ENCODE peak calls at places on chromosomes 11 and 22, in six cellular contexts. One of them, this sample, is unnamed.

GRCh38 chr22:50684501-50684900 is 11.9 kb downstream of the SHANK3 start:
- ATAC-seq in upper lobe of left lung: no peak
- ATAC-seq in HCT116: no peak
- ATAC-seq in HepG2: peak
- ATAC-seq in K562: no peak
- ATAC-seq in GM12878: no peak
- ATAC-seq in this sample: no peak

GRCh38 chr11:75151346-75152047 is 590 bp downstream of the SLCO2B1 start:
- ATAC-seq in upper lobe of left lung: no peak
- ATAC-seq in HCT116: no peak
- ATAC-seq in HepG2: peak
- ATAC-seq in K562: no peak
- ATAC-seq in GM12878: no peak
- ATAC-seq in this sample: no peak

GRCh38 chr11:117986981-117987495 is 844 bp downstream of the IL10RA start:
- ATAC-seq in upper lobe of left lung: no peak
- ATAC-seq in HCT116: no peak
- ATAC-seq in HepG2: no peak
- ATAC-seq in K562: no peak
- ATAC-seq in GM12878: peak
- ATAC-seq in this sample: no peak

GRCh38 chr11:335779-336665 is 15.4 kb upstream of the IFITM3 start:
- ATAC-seq in upper lobe of left lung: no peak
- ATAC-seq in HCT116: no peak
- ATAC-seq in HepG2: peak
- ATAC-seq in K562: peak
- ATAC-seq in GM12878: no peak
- ATAC-seq in this sample: no peak

GRCh38 chr22:23574371-23574811 is 5.7 kb downstream of the IGLL1 start:
- ATAC-seq in upper lobe of left lung: peak
- ATAC-seq in HCT116: no peak
- ATAC-seq in HepG2: peak
- ATAC-seq in K562: peak
- ATAC-seq in GM12878: no peak
- ATAC-seq in this sample: no peak

GRCh38 chr11:35549787-35550186 is 24.4 kb upstream of the PAMR1 start:
- ATAC-seq in upper lobe of left lung: peak
- ATAC-seq in HCT116: peak
- ATAC-seq in HepG2: no peak
- ATAC-seq in K562: no peak
- ATAC-seq in GM12878: no peak
- ATAC-seq in this sample: no peak

GRCh38 chr22:23688571-23688970 is 2.2 kb upstream of the RGL4 start:
- ATAC-seq in upper lobe of left lung: no peak
- ATAC-seq in HCT116: no peak
- ATAC-seq in HepG2: no peak
- ATAC-seq in K562: no peak
- ATAC-seq in GM12878: no peak
- ATAC-seq in this sample: no peak

GRCh38 chr11:75768909-75769771 is 562 bp downstream of the DGAT2 start:
- ATAC-seq in upper lobe of left lung: no peak
- ATAC-seq in HCT116: no peak
- ATAC-seq in HepG2: peak
- ATAC-seq in K562: peak
- ATAC-seq in GM12878: peak
- ATAC-seq in this sample: no peak

GRCh38 chr11:11973361-11973800 is 35.0 kb downstream of the DKK3 start:
- ATAC-seq in upper lobe of left lung: peak
- ATAC-seq in HCT116: no peak
- ATAC-seq in HepG2: no peak
- ATAC-seq in K562: no peak
- ATAC-seq in GM12878: no peak
- ATAC-seq in this sample: peak

GRCh38 chr22:19961201-19961580 is 19.6 kb upstream of the TXNRD2 start:
- ATAC-seq in upper lobe of left lung: no peak
- ATAC-seq in HCT116: no peak
- ATAC-seq in HepG2: no peak
- ATAC-seq in K562: no peak
- ATAC-seq in GM12878: no peak
- ATAC-seq in this sample: no peak

GRCh38 chr11:29452131-29452530 is 564.7 kb downstream of the KCNA4 start:
- ATAC-seq in upper lobe of left lung: no peak
- ATAC-seq in HCT116: no peak
- ATAC-seq in HepG2: no peak
- ATAC-seq in K562: no peak
- ATAC-seq in GM12878: no peak
- ATAC-seq in this sample: no peak

GRCh38 chr11:82996966-82997606 is 74.6 kb downstream of the RAB30 start:
- ATAC-seq in upper lobe of left lung: no peak
- ATAC-seq in HCT116: no peak
- ATAC-seq in HepG2: no peak
- ATAC-seq in K562: no peak
- ATAC-seq in GM12878: peak
- ATAC-seq in this sample: no peak

GRCh38 chr11:74450318-74450717 is 17.0 kb downstream of the KCNE3 start:
- ATAC-seq in upper lobe of left lung: no peak
- ATAC-seq in HCT116: no peak
- ATAC-seq in HepG2: no peak
- ATAC-seq in K562: no peak
- ATAC-seq in GM12878: no peak
- ATAC-seq in this sample: no peak

GRCh38 chr11:116312560-116313340 is 460.0 kb downstream of the BUD13 start:
- ATAC-seq in upper lobe of left lung: peak
- ATAC-seq in HCT116: peak
- ATAC-seq in HepG2: no peak
- ATAC-seq in K562: no peak
- ATAC-seq in GM12878: no peak
- ATAC-seq in this sample: peak

GRCh38 chr11:41116970-41117369 is 342.5 kb downstream of the LRRC4C start:
- ATAC-seq in upper lobe of left lung: no peak
- ATAC-seq in HCT116: no peak
- ATAC-seq in HepG2: no peak
- ATAC-seq in K562: no peak
- ATAC-seq in GM12878: no peak
- ATAC-seq in this sample: no peak

GRCh38 chr11:75582461-75582934 is 20.4 kb downstream of the SERPINH1 start:
- ATAC-seq in upper lobe of left lung: no peak
- ATAC-seq in HCT116: no peak
- ATAC-seq in HepG2: no peak
- ATAC-seq in K562: no peak
- ATAC-seq in GM12878: peak
- ATAC-seq in this sample: no peak

GRCh38 chr11:63745304-63746170 is 23.0 kb downstream of the ZFTA start:
- ATAC-seq in upper lobe of left lung: no peak
- ATAC-seq in HCT116: peak
- ATAC-seq in HepG2: peak
- ATAC-seq in K562: peak
- ATAC-seq in GM12878: peak
- ATAC-seq in this sample: no peak

GRCh38 chr11:72856065-72856464 is 41.9 kb downstream of the ATG16L2 start:
- ATAC-seq in upper lobe of left lung: no peak
- ATAC-seq in HCT116: no peak
- ATAC-seq in HepG2: no peak
- ATAC-seq in K562: no peak
- ATAC-seq in GM12878: no peak
- ATAC-seq in this sample: no peak

GRCh38 chr11:65699306-65699705 is 12.7 kb upstream of the KAT5 start:
- ATAC-seq in upper lobe of left lung: no peak
- ATAC-seq in HCT116: no peak
- ATAC-seq in HepG2: no peak
- ATAC-seq in K562: no peak
- ATAC-seq in GM12878: no peak
- ATAC-seq in this sample: no peak

GRCh38 chr11:75615709-75616108 is 53.1 kb downstream of the MAP6 start:
- ATAC-seq in upper lobe of left lung: no peak
- ATAC-seq in HCT116: no peak
- ATAC-seq in HepG2: no peak
- ATAC-seq in K562: peak
- ATAC-seq in GM12878: no peak
- ATAC-seq in this sample: no peak

GRCh38 chr11:1889527-1889930 is 2.2 kb downstream of the PRR33 start:
- ATAC-seq in upper lobe of left lung: no peak
- ATAC-seq in HCT116: no peak
- ATAC-seq in HepG2: no peak
- ATAC-seq in K562: no peak
- ATAC-seq in GM12878: no peak
- ATAC-seq in this sample: no peak

GRCh38 chr11:95296165-95296564 is 65.2 kb upstream of the SESN3 start:
- ATAC-seq in upper lobe of left lung: peak
- ATAC-seq in HCT116: no peak
- ATAC-seq in HepG2: no peak
- ATAC-seq in K562: no peak
- ATAC-seq in GM12878: peak
- ATAC-seq in this sample: no peak

DNA sequence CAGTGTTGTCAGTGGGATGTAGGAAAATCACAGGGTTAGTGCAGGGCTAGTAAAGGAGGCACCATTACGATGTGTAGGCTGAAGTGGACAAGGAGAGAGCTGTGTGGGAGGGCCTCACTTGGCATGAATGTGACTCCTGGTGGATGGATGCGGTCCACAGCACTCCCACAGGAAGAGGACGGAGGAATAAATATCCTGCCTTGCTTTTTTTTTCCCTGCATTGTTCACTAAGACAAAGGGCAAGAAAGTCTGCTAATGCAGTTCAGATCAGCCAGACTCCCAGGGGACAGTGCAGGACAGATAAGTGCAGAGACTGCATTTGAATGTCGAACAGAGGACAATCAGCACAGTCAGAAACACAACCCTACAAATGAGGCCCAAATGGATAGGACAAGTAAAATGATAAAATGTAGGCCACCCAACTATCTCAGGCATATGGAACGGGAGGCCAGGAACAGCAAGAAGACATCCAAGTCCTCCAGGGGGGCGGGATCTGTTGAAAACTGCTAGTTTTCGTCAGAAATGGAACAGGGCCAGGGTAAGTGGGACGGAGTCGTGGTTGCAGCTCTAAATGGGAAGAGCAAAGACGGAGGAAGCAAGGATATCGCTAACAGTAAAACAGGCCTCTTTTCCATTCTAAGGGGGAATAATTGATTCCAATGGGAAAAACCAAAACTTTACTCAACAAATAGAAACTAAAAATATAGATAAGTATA is 25.2 kb upstream of the OR8B8 start:
- ATAC-seq in upper lobe of left lung: no peak
- ATAC-seq in HCT116: no peak
- ATAC-seq in HepG2: no peak
- ATAC-seq in K562: peak
- ATAC-seq in GM12878: no peak
- ATAC-seq in this sample: no peak
- TF ChIP-seq CTCF in upper lobe of left lung: no peak
- TF ChIP-seq CTCF in HCT116: no peak
- TF ChIP-seq CTCF in HepG2: no peak
- TF ChIP-seq CTCF in K562: no peak
- TF ChIP-seq CTCF in GM12878: no peak
- TF ChIP-seq CTCF in this sample: no peak

DNA sequence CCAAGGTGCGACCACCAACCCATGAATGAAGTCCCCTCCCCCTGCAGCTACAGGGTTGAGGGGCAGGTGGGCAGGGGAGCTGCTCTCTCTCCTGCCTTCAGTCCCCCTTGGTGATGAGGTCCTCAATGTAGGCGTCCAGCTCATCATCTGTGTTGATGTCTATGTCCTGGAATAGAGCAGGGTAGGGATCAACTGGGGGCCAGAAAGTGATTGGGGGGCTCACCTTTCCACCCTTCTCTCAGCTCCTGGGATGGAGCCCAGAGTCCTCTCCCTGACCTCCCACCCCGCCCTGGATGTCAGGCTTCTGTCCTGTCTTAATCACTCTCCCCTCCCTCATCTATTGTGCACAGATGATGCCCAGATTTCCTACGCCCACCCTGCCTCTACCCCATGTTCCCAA is 41.9 kb downstream of the MORC2 start:
- ATAC-seq in upper lobe of left lung: no peak
- ATAC-seq in HCT116: no peak
- ATAC-seq in HepG2: no peak
- ATAC-seq in K562: no peak
- ATAC-seq in GM12878: no peak
- ATAC-seq in this sample: no peak
- TF ChIP-seq POLR2AphosphoS5 in upper lobe of left lung: no peak
- TF ChIP-seq POLR2AphosphoS5 in HCT116: no peak
- TF ChIP-seq POLR2AphosphoS5 in HepG2: no peak
- TF ChIP-seq POLR2AphosphoS5 in K562: no peak
- TF ChIP-seq POLR2AphosphoS5 in GM12878: no peak
- TF ChIP-seq POLR2AphosphoS5 in this sample: no peak

GRCh38 chr22:48574776-48575566 is 1252.7 kb downstream of the BRD1 start:
- ATAC-seq in upper lobe of left lung: no peak
- ATAC-seq in HCT116: no peak
- ATAC-seq in HepG2: peak
- ATAC-seq in K562: no peak
- ATAC-seq in GM12878: no peak
- ATAC-seq in this sample: peak
- TF ChIP-seq POLR2A in upper lobe of left lung: no peak
- TF ChIP-seq POLR2A in HCT116: no peak
- TF ChIP-seq POLR2A in HepG2: no peak
- TF ChIP-seq POLR2A in K562: no peak
- TF ChIP-seq POLR2A in GM12878: no peak
- TF ChIP-seq POLR2A in this sample: no peak

GRCh38 chr11:67355023-67355793 is 1.9 kb upstream of the POLD4 start:
- ATAC-seq in upper lobe of left lung: no peak
- ATAC-seq in HCT116: no peak
- ATAC-seq in HepG2: no peak
- ATAC-seq in K562: no peak
- ATAC-seq in GM12878: no peak
- ATAC-seq in this sample: no peak

GRCh38 chr11:67353317-67354313 is at the start of gene POLD4:
- ATAC-seq in upper lobe of left lung: peak
- ATAC-seq in HCT116: peak
- ATAC-seq in HepG2: peak
- ATAC-seq in K562: peak
- ATAC-seq in GM12878: peak
- ATAC-seq in this sample: peak

GRCh38 chr11:67355794-67356550 is 2.6 kb upstream of the POLD4 start:
- ATAC-seq in upper lobe of left lung: no peak
- ATAC-seq in HCT116: no peak
- ATAC-seq in HepG2: no peak
- ATAC-seq in K562: no peak
- ATAC-seq in GM12878: no peak
- ATAC-seq in this sample: no peak

GRCh38 chr11:67352546-67353316 is 615 bp downstream of the POLD4 start:
- ATAC-seq in upper lobe of left lung: peak
- ATAC-seq in HCT116: peak
- ATAC-seq in HepG2: peak
- ATAC-seq in K562: peak
- ATAC-seq in GM12878: peak
- ATAC-seq in this sample: peak

DNA sequence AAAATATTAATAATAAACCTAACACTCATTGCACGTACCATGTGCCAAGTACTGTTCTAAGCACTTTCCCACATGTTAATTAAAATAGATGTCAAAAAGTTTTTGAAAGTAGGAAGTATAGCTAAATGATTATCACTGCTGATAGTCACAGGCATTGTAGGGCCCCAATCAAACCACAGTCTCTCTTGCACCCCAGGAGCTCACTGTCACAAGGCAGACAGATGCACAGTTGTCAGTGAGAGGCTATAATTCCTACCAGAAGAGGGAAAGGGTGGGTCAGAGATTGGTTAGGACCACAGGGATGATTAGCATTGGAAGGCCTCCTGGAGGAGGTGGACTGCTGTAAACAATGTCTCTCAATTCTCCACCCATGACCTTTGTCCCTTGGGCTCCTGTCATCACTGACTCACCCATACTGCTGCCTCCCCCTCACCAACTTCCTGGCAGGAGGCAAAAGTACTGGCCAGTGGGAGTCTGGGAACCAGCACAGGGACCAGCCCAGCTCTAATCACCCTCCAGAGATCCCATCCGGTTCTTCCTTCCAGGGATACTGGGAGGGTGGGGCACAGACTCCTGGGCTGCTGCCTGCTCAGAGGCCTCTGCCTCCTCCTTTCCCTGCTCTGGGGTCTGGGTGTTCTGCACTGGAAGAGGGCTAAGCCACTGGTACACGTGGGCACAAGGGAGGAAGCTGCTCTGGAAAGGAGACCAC is 1.1 kb upstream of the POLD4 start:
- ATAC-seq in upper lobe of left lung: peak
- ATAC-seq in HCT116: peak
- ATAC-seq in HepG2: peak
- ATAC-seq in K562: peak
- ATAC-seq in GM12878: peak
- ATAC-seq in this sample: peak
- TF ChIP-seq CTCF in upper lobe of left lung: peak
- TF ChIP-seq CTCF in HCT116: peak
- TF ChIP-seq CTCF in HepG2: peak
- TF ChIP-seq CTCF in K562: peak
- TF ChIP-seq CTCF in GM12878: no peak
- TF ChIP-seq CTCF in this sample: peak